ENCODE peak calls at places on chromosomes 4 and X, in four cellular contexts. Q is H9, P is neuronal stem cell, W is IMR-90. D is an unnamed sample.

GRCh38 chrX:5113128-5113527 is 1115.5 kb downstream of the NLGN4X start:
- DNase-seq in Q (no peak), P (no peak), W (no peak), D (peak)

GRCh38 chr4:40255722-40256281 is 59.0 kb downstream of the RHOH start:
- DNase-seq in Q (no peak), P (no peak), W (peak), D (peak)

GRCh38 chrX:1248381-1249061 is 20.1 kb upstream of the CSF2RA start:
- DNase-seq in Q (peak), P (peak), W (no peak), D (peak)

GRCh38 chr4:122873752-122874151 is 47.1 kb downstream of the FGF2 start:
- DNase-seq in Q (no peak), P (no peak), W (peak), D (peak)

GRCh38 chr4:108247511-108248088 is 78.9 kb upstream of the LEF1 start:
- DNase-seq in Q (peak), P (peak), W (no peak), D (peak)

GRCh38 chr4:180946188-180946587 is 1297.0 kb upstream of the TENM3 start:
- DNase-seq in Q (no peak), P (no peak), W (no peak), D (no peak)

GRCh38 chr4:85929926-85930325 is 429.9 kb downstream of the MAPK10 start:
- DNase-seq in Q (no peak), P (peak), W (no peak), D (no peak)

GRCh38 chr4:3257125-3257690 is 8.2 kb downstream of the MSANTD1 start:
- DNase-seq in Q (no peak), P (no peak), W (no peak), D (no peak)

GRCh38 chr4:38157592-38157991 is 197.4 kb downstream of the PTTG2 start:
- DNase-seq in Q (no peak), P (no peak), W (no peak), D (no peak)

GRCh38 chr4:129236351-129236750 is 140.4 kb downstream of the C4orf33 start:
- DNase-seq in Q (no peak), P (no peak), W (no peak), D (no peak)

GRCh38 chr4:129231907-129232626 is 136.1 kb downstream of the C4orf33 start:
- DNase-seq in Q (no peak), P (no peak), W (no peak), D (no peak)

GRCh38 chr4:129233691-129234090 is 137.7 kb downstream of the C4orf33 start:
- DNase-seq in Q (no peak), P (no peak), W (no peak), D (no peak)

GRCh38 chr4:129230836-129231235 is 134.9 kb downstream of the C4orf33 start:
- DNase-seq in Q (no peak), P (no peak), W (no peak), D (no peak)

DNA sequence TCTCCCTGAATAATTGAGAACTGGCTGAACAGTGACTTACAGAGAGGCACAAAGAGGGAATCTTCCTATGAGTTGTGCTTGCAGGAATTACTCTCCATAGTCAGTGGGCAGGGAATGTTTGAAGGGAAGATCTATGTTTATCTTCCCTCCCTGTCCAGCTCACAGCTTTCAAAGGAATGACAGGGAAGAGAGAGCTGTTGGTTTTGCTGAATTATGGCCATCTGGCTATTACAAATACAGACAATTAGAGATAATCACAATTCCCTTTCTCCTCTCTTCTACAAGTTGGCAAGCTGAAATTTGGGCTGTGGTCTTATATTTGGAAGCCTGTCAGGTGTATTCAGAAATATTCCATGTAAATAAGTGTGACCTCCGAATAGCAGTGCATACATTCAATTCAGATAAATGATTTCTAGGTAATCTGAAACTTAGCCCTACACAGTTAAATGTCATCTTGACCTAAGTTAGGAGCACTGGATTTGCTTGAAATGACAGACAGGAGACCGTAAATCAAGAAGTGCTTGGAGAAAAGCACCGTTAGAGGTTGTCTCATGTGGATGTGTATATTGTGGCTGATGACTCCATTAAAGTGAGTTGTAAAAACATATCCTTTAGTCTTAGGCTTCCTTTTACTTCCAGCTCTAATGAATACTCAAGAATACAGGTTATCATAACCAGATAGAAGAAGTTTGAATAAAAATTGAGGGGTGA is 136.8 kb downstream of the C4orf33 start:
- DNase-seq in Q (no peak), P (no peak), W (no peak), D (peak)
- H3K14ac ChIP-seq in Q (no peak), P (no peak), W (no peak), D (no peak)

GRCh38 chr4:140252144-140252741 is 98.3 kb upstream of the MAML3 start:
- DNase-seq in Q (peak), P (no peak), W (no peak), D (no peak)
- H3K23ac ChIP-seq in Q (no peak), P (peak), W (peak), D (no peak)

DNA sequence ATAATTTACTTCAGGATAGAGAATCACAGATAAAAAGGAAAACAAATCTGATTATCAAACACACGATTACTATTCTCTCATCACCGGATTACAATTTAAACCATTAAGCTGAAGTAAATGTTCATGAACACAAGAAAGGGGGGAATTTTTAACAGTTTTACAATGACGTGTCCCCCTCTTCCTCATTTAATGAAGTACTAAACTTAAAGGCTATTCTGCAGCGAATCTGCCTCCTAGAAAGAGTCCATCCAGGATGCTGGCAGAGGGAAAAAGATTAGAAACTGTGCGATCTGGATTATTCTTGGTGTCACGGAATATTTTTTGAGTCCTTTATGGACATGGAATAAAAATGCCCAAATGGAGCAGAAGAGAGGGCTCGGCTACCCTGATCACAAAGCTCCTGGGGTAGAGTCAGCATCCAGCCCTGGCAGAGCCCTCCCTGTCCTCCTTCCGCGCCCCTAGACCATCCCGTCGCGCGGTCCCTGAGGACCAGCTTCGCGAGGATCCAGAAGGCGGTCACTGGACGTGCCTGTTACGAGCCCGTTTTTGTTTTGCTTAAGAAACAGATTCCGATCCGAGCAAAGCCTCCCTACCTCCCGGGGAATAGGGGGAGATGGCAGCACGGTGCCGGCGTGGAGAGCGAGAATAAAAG is 1.2 kb downstream of the ELF2 start:
- DNase-seq in Q (no peak), P (no peak), W (peak), D (no peak)
- H3K14ac ChIP-seq in Q (peak), P (no peak), W (peak), D (no peak)

GRCh38 chr4:144547678-144548298 is 98.2 kb upstream of the HHIP start:
- DNase-seq in Q (no peak), P (no peak), W (no peak), D (no peak)
- H3K23ac ChIP-seq in Q (no peak), P (no peak), W (no peak), D (no peak)

GRCh38 chr4:84892950-84893349 is 73.5 kb downstream of the WDFY3 start:
- DNase-seq in Q (no peak), P (no peak), W (no peak), D (no peak)
- H3K14ac ChIP-seq in Q (no peak), P (no peak), W (no peak), D (no peak)

DNA sequence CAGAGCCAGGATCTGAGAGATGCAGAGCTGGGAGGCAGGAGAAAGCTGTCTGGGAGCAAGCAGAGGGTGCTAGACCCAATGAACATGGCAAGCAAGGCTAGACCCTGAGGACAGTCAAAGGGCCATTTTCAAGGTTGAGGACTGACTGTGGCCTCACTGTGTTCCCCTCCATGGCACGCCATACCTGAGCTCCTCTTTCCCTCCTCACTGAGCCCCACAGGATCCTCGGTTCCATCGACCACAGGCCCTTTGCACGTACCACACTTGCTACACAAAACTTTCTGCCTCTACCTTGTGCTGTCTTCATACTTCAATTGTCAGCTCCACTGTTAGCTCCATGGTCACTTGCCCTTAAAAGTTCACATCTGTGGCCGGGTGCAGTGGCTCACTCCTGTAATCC is 45.5 kb upstream of the CD99 start:
- DNase-seq in Q (no peak), P (no peak), W (no peak), D (no peak)
- H3K23ac ChIP-seq in Q (no peak), P (no peak), W (no peak), D (no peak)

D was measured in mesenchymal stem cell.